ENCODE peak calls at places on chromosomes 5 and 9, in five cellular contexts. D is lower leg skin, U is ovary, Z is heart left ventricle, S is body of pancreas. O is an unnamed sample.
A peak's percentile ranks its signal among the peaks of the same experiment; 100 is the strongest.

GRCh38 chr5:172837640-172838039 is 3.6 kb downstream of the ERGIC1 start:
- DNase-seq in D (no peak), U (no peak), Z (no peak), S (peak; percentile 94), O (peak; percentile 26)

GRCh38 chr5:7927466-7928375 is 58.8 kb downstream of the MTRR start:
- DNase-seq in D (no peak), U (peak; percentile 67), Z (peak; percentile 24), S (peak; percentile 63), O (peak; percentile 45)

GRCh38 chr5:135709103-135709660 is 125.3 kb upstream of the SLC25A48 start:
- DNase-seq in D (no peak), U (no peak), Z (no peak), S (no peak), O (no peak)

GRCh38 chr9:34380034-34380510 is 3.4 kb upstream of the MYORG start:
- DNase-seq in D (no peak), U (no peak), Z (no peak), S (no peak), O (no peak)

GRCh38 chr5:31640573-31640972 is 1.6 kb downstream of the PDZD2 start:
- DNase-seq in D (no peak), U (no peak), Z (no peak), S (no peak), O (no peak)

GRCh38 chr9:114290561-114290986 is 32.3 kb upstream of the ORM1 start:
- DNase-seq in D (no peak), U (peak; percentile 17), Z (no peak), S (peak; percentile 1), O (no peak)

GRCh38 chr5:15938961-15939360 is 240.6 kb downstream of the MARCHF11 start:
- DNase-seq in D (no peak), U (no peak), Z (no peak), S (no peak), O (no peak)

GRCh38 chr5:127919006-127919796 is 164.4 kb upstream of the SLC12A2 start:
- DNase-seq in D (no peak), U (no peak), Z (no peak), S (no peak), O (no peak)

GRCh38 chr5:33257807-33258491 is 182.8 kb upstream of the TARS1 start:
- DNase-seq in D (no peak), U (no peak), Z (no peak), S (no peak), O (no peak)

GRCh38 chr9:114494776-114495569 is 10.3 kb downstream of the WHRN start:
- DNase-seq in D (no peak), U (no peak), Z (no peak), S (no peak), O (no peak)

GRCh38 chr5:74402553-74402952 is 238.0 kb downstream of the ENC1 start:
- DNase-seq in D (no peak), U (no peak), Z (no peak), S (no peak), O (no peak)

GRCh38 chr9:107389617-107390071 is 99.9 kb downstream of the KLF4 start:
- DNase-seq in D (peak; percentile 65), U (peak; percentile 48), Z (no peak), S (peak; percentile 49), O (no peak)

GRCh38 chr9:98778251-98778650 is 18.1 kb downstream of the ANKS6 start:
- DNase-seq in D (no peak), U (no peak), Z (no peak), S (no peak), O (no peak)

GRCh38 chr5:128084228-128085167 is 932 bp downstream of the SLC12A2 start:
- DNase-seq in D (peak; percentile 21), U (peak; percentile 36), Z (peak; percentile 44), S (peak; percentile 34), O (peak; percentile 27)

GRCh38 chr9:106287108-106287631 is 575.8 kb upstream of the ZNF462 start:
- DNase-seq in D (no peak), U (no peak), Z (no peak), S (no peak), O (no peak)

GRCh38 chr5:95414441-95414840 is 23.3 kb downstream of the FAM81B start:
- DNase-seq in D (no peak), U (no peak), Z (no peak), S (no peak), O (no peak)

GRCh38 chr5:142175039-142175438 is 66.5 kb downstream of the NDFIP1 start:
- DNase-seq in D (no peak), U (no peak), Z (no peak), S (no peak), O (no peak)

GRCh38 chr9:90065851-90066250 is 461.0 kb downstream of the GADD45G start:
- DNase-seq in D (no peak), U (no peak), Z (no peak), S (no peak), O (no peak)

GRCh38 chr5:95761771-95762680 is 30.9 kb downstream of the RHOBTB3 start:
- DNase-seq in D (no peak), U (no peak), Z (no peak), S (no peak), O (no peak)

GRCh38 chr5:83281658-83282057 is 189.9 kb upstream of the VCAN start:
- DNase-seq in D (no peak), U (no peak), Z (no peak), S (no peak), O (no peak)

GRCh38 chr5:145718956-145719355 is 116.2 kb downstream of the PRELID2 start:
- DNase-seq in D (no peak), U (no peak), Z (no peak), S (no peak), O (no peak)

GRCh38 chr5:172200476-172200875 is 6.5 kb downstream of the EFCAB9 start:
- DNase-seq in D (no peak), U (no peak), Z (no peak), S (no peak), O (no peak)

GRCh38 chr5:36723921-36724320 is 117.5 kb downstream of the SLC1A3 start:
- DNase-seq in D (no peak), U (no peak), Z (no peak), S (no peak), O (no peak)
- TF ChIP-seq POLR2A in D (no peak), U (no peak), Z (no peak), S (no peak), O (no peak)

GRCh38 chr9:137588891-137589290 is 1.4 kb downstream of the ZMYND19 start:
- DNase-seq in D (no peak), U (no peak), Z (no peak), S (no peak), O (no peak)

GRCh38 chr9:137592767-137593166 is 2.5 kb upstream of the ZMYND19 start:
- DNase-seq in D (no peak), U (no peak), Z (no peak), S (peak; percentile 92), O (no peak)

GRCh38 chr9:137590123-137590468 is 216 bp downstream of the ZMYND19 start:
- DNase-seq in D (no peak), U (no peak), Z (no peak), S (no peak), O (no peak)

GRCh38 chr9:137589441-137590122 is 730 bp downstream of the ZMYND19 start:
- DNase-seq in D (no peak), U (no peak), Z (no peak), S (no peak), O (peak; percentile 65)

GRCh38 chr9:137590469-137591383 is at the start of gene ZMYND19:
- DNase-seq in D (peak; percentile 78), U (peak; percentile 89), Z (peak; percentile 90), S (peak; percentile 90), O (peak; percentile 97)
- TF ChIP-seq POLR2A in D (no peak), U (no peak), Z (no peak), S (no peak), O (peak; percentile 16)

GRCh38 chr9:14323969-14324366 is 10.0 kb upstream of the NFIB start:
- DNase-seq in D (no peak), U (no peak), Z (no peak), S (no peak), O (no peak)

GRCh38 chr9:14323083-14323968 is 9.4 kb upstream of the NFIB start:
- DNase-seq in D (no peak), U (no peak), Z (no peak), S (no peak), O (no peak)

GRCh38 chr9:14320272-14321245 is 6.6 kb upstream of the NFIB start:
- DNase-seq in D (no peak), U (peak; percentile 51), Z (peak; percentile 50), S (peak; percentile 33), O (peak; percentile 10)

GRCh38 chr9:14321517-14322125 is 7.7 kb upstream of the NFIB start:
- DNase-seq in D (no peak), U (no peak), Z (no peak), S (no peak), O (peak; percentile 24)

GRCh38 chr9:14322211-14323082 is 8.5 kb upstream of the NFIB start:
- DNase-seq in D (peak; percentile 88), U (peak; percentile 91), Z (peak; percentile 95), S (peak; percentile 92), O (peak; percentile 94)
- TF ChIP-seq POLR2A in D (no peak), U (peak; percentile 23), Z (no peak), S (peak; percentile 72), O (peak; percentile 41)

GRCh38 chr9:211036-211435 is 3.6 kb upstream of the DOCK8 start:
- DNase-seq in D (no peak), U (no peak), Z (no peak), S (no peak), O (no peak)

GRCh38 chr9:215631-216155 is 1.0 kb downstream of the DOCK8 start:
- DNase-seq in D (no peak), U (no peak), Z (no peak), S (no peak), O (no peak)

GRCh38 chr9:211557-211956 is 3.1 kb upstream of the DOCK8 start:
- DNase-seq in D (no peak), U (peak; percentile 58), Z (no peak), S (peak; percentile 81), O (no peak)

GRCh38 chr9:212265-212664 is 2.4 kb upstream of the DOCK8 start:
- DNase-seq in D (no peak), U (no peak), Z (no peak), S (peak; percentile 32), O (no peak)

DNA sequence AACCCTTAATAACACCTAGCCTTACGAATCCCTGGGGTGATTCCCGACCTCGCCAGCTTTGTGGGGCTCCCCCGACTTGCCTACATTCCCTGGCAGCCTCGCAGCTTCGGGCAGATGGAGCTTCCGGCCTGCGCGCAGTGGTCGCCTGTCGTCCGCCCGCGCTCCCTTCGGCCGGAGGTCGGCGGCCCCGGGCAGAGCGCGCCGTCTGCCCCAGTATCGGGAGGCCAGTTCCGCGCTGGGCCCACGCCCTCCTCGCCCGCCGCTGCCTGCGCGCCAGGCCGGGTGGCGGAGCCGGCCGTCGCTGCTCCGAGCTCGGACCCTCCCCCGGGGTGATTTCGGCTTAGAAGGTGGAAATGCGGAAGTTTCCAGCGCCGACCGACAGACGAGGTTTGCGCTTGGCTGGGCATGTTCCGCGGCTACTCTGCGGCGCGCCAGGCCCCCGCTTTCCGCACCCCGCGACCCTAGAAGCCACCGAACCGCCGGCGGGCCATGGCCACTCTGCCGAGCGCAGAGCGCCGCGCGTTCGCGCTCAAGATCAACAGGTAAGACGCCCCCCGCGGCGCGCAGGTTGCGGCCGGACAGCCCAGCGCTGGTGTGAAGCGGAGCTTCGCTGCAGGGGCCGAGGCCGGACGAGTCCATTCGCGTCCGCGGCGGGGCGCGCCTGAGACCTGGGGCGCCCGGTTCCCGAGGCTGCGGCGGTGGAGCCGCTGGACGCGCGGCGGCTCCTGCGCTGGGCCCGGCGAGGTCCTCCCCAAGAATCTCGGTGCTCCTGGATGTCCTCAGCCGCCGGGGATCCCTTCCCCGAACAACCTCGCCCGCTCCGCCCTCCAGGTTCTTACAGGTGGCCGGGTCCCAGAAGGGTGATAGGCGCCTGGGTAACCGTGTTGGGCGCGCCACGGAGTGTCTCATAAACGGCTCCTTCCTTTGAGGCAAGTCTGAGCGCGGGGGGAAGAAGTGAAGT is at the start of gene DOCK8:
- DNase-seq in D (peak; percentile 33), U (peak; percentile 57), Z (peak; percentile 65), S (peak; percentile 78), O (peak; percentile 90)
- TF ChIP-seq POLR2A in D (no peak), U (no peak), Z (no peak), S (peak; percentile 84), O (peak; percentile 84)

GRCh38 chr5:93724791-93725190 is 16.6 kb downstream of the POU5F2 start:
- DNase-seq in D (no peak), U (no peak), Z (no peak), S (no peak), O (no peak)
- TF ChIP-seq POLR2A in D (no peak), U (no peak), Z (no peak), S (no peak), O (no peak)